ENCODE peak calls at places on chromosomes 6 and 20, in six cellular contexts. F is thoracic aorta, M is substantia nigra, A is right cardiac atrium, X is caudate nucleus, I is lower lobe of right lung. S is an unnamed sample.

GRCh38 chr6:91097316-91097878 is 510.5 kb upstream of the MAP3K7 start:
- DNase-seq in F (no peak), M (no peak), A (no peak), X (peak), I (no peak), S (peak)

GRCh38 chr6:149723771-149724417 is 6.0 kb upstream of the LATS1 start:
- DNase-seq in F (no peak), M (no peak), A (no peak), X (peak), I (no peak), S (no peak)

GRCh38 chr20:9978395-9979004 is 56.3 kb upstream of the ANKEF1 start:
- DNase-seq in F (no peak), M (no peak), A (no peak), X (peak), I (no peak), S (no peak)

GRCh38 chr6:71608646-71609045 is 277.7 kb upstream of the RIMS1 start:
- DNase-seq in F (no peak), M (no peak), A (no peak), X (no peak), I (no peak), S (no peak)

GRCh38 chr6:53795702-53796450 is 1.1 kb downstream of the LRRC1 start:
- DNase-seq in F (no peak), M (no peak), A (peak), X (peak), I (peak), S (peak)

GRCh38 chr6:84953401-84953800 is 189.0 kb upstream of the TBX18 start:
- DNase-seq in F (no peak), M (no peak), A (no peak), X (no peak), I (no peak), S (no peak)

GRCh38 chr6:136989591-136990578 is 54.9 kb downstream of the IL20RA start:
- DNase-seq in F (no peak), M (no peak), A (peak), X (peak), I (no peak), S (no peak)

GRCh38 chr6:90222724-90223198 is 73.9 kb downstream of the BACH2 start:
- DNase-seq in F (no peak), M (no peak), A (no peak), X (no peak), I (no peak), S (no peak)

GRCh38 chr6:16420715-16421461 is 182.5 kb downstream of the GMPR start:
- DNase-seq in F (no peak), M (no peak), A (no peak), X (no peak), I (no peak), S (no peak)

GRCh38 chr6:149508485-149508884 is 23.7 kb upstream of the ZC3H12D start:
- DNase-seq in F (no peak), M (no peak), A (no peak), X (no peak), I (no peak), S (no peak)

GRCh38 chr20:19742974-19743649 is 14.9 kb upstream of the RIN2 start:
- DNase-seq in F (no peak), M (no peak), A (no peak), X (no peak), I (no peak), S (no peak)

GRCh38 chr20:13089950-13090469 is 81.2 kb downstream of the SPTLC3 start:
- DNase-seq in F (no peak), M (no peak), A (no peak), X (no peak), I (no peak), S (no peak)

GRCh38 chr20:41245086-41245707 is 72.3 kb downstream of the ZHX3 start:
- DNase-seq in F (no peak), M (no peak), A (no peak), X (peak), I (no peak), S (peak)

GRCh38 chr6:159969204-159969912 is 476 bp downstream of the IGF2R start:
- DNase-seq in F (no peak), M (no peak), A (peak), X (no peak), I (peak), S (peak)

GRCh38 chr20:1664911-1665310 is 7.3 kb upstream of the SIRPG start:
- DNase-seq in F (no peak), M (no peak), A (no peak), X (no peak), I (no peak), S (no peak)

GRCh38 chr6:26284537-26285142 is 80.4 kb upstream of the BTN3A2 start:
- DNase-seq in F (no peak), M (no peak), A (peak), X (peak), I (peak), S (peak)

GRCh38 chr6:139027620-139028182 is 844 bp upstream of the ABRACL start:
- DNase-seq in F (no peak), M (no peak), A (no peak), X (no peak), I (no peak), S (no peak)

GRCh38 chr6:89828988-89829590 is 591 bp upstream of the CASP8AP2 start:
- DNase-seq in F (no peak), M (no peak), A (no peak), X (no peak), I (no peak), S (no peak)

GRCh38 chr6:56445818-56446217 is 196.9 kb downstream of the DST start:
- DNase-seq in F (no peak), M (no peak), A (no peak), X (no peak), I (no peak), S (no peak)

GRCh38 chr6:76004202-76004601 is 68.3 kb downstream of the IMPG1 start:
- DNase-seq in F (no peak), M (no peak), A (no peak), X (no peak), I (no peak), S (no peak)

GRCh38 chr6:95978230-95978629 is 37.5 kb upstream of the FUT9 start:
- DNase-seq in F (no peak), M (no peak), A (no peak), X (no peak), I (no peak), S (no peak)

GRCh38 chr20:36096404-36096799 is 58.1 kb upstream of the EPB41L1 start:
- DNase-seq in F (no peak), M (no peak), A (no peak), X (no peak), I (no peak), S (no peak)

GRCh38 chr6:65202738-65203137 is 504.3 kb downstream of the EYS start:
- DNase-seq in F (no peak), M (no peak), A (no peak), X (no peak), I (no peak), S (peak)

GRCh38 chr20:53162251-53162835 is 190.2 kb downstream of the TSHZ2 start:
- DNase-seq in F (no peak), M (no peak), A (no peak), X (no peak), I (no peak), S (peak)

GRCh38 chr6:119426619-119427018 is 77.1 kb upstream of the MAN1A1 start:
- DNase-seq in F (no peak), M (no peak), A (no peak), X (no peak), I (no peak), S (no peak)

GRCh38 chr20:19945732-19946670 is 71.2 kb upstream of the NAA20 start:
- DNase-seq in F (no peak), M (no peak), A (peak), X (no peak), I (no peak), S (no peak)

GRCh38 chr6:37860226-37860839 is 40.8 kb downstream of the ZFAND3 start:
- DNase-seq in F (no peak), M (no peak), A (no peak), X (peak), I (no peak), S (no peak)

GRCh38 chr6:23650676-23651075 is 475.3 kb upstream of the NRSN1 start:
- DNase-seq in F (no peak), M (peak), A (no peak), X (peak), I (no peak), S (no peak)

GRCh38 chr6:148251286-148251685 is 91.4 kb upstream of the SASH1 start:
- DNase-seq in F (no peak), M (no peak), A (no peak), X (no peak), I (no peak), S (no peak)

GRCh38 chr6:13486679-13487121 is 700 bp downstream of the GFOD1 start:
- DNase-seq in F (peak), M (no peak), A (peak), X (peak), I (peak), S (peak)

GRCh38 chr6:105401247-105402089 is 1.4 kb downstream of the PREP start:
- DNase-seq in F (no peak), M (no peak), A (no peak), X (no peak), I (no peak), S (no peak)

GRCh38 chr20:50721881-50722281 is 9.5 kb upstream of the PARD6B start:
- DNase-seq in F (peak), M (no peak), A (peak), X (peak), I (no peak), S (no peak)

GRCh38 chr6:154017786-154018185 is 21.3 kb upstream of the OPRM1 start:
- DNase-seq in F (no peak), M (no peak), A (no peak), X (no peak), I (no peak), S (no peak)
- H3K27ac ChIP-seq in F (no peak), M (no peak), A (no peak), X (no peak), I (no peak), S (no peak)

GRCh38 chr20:49592120-49592519 is 24.2 kb upstream of the PTGIS start:
- DNase-seq in F (no peak), M (no peak), A (no peak), X (no peak), I (no peak), S (no peak)

GRCh38 chr20:49590163-49591017 is 22.5 kb upstream of the PTGIS start:
- DNase-seq in F (no peak), M (no peak), A (no peak), X (no peak), I (no peak), S (peak)

GRCh38 chr20:49591217-49591865 is 23.4 kb upstream of the PTGIS start:
- DNase-seq in F (no peak), M (no peak), A (no peak), X (no peak), I (no peak), S (peak)

GRCh38 chr20:49586967-49587587 is 19.1 kb upstream of the PTGIS start:
- DNase-seq in F (no peak), M (no peak), A (no peak), X (no peak), I (no peak), S (peak)

GRCh38 chr20:49589747-49590146 is 21.8 kb upstream of the PTGIS start:
- DNase-seq in F (no peak), M (no peak), A (no peak), X (no peak), I (no peak), S (peak)
- H3K27ac ChIP-seq in F (peak), M (no peak), A (no peak), X (no peak), I (no peak), S (no peak)

GRCh38 chr6:10696655-10697054 is 1.9 kb downstream of the PAK1IP1 start:
- DNase-seq in F (no peak), M (no peak), A (no peak), X (no peak), I (no peak), S (no peak)

GRCh38 chr6:10690651-10691445 is 3.6 kb downstream of the C6orf52 start:
- DNase-seq in F (no peak), M (no peak), A (no peak), X (no peak), I (no peak), S (no peak)

GRCh38 chr6:10692965-10693538 is 1.4 kb downstream of the C6orf52 start:
- DNase-seq in F (no peak), M (no peak), A (no peak), X (no peak), I (no peak), S (no peak)

GRCh38 chr6:10694302-10695085 is at the start of the genes C6orf52 and PAK1IP1:
- DNase-seq in F (peak), M (peak), A (peak), X (peak), I (peak), S (peak)

DNA sequence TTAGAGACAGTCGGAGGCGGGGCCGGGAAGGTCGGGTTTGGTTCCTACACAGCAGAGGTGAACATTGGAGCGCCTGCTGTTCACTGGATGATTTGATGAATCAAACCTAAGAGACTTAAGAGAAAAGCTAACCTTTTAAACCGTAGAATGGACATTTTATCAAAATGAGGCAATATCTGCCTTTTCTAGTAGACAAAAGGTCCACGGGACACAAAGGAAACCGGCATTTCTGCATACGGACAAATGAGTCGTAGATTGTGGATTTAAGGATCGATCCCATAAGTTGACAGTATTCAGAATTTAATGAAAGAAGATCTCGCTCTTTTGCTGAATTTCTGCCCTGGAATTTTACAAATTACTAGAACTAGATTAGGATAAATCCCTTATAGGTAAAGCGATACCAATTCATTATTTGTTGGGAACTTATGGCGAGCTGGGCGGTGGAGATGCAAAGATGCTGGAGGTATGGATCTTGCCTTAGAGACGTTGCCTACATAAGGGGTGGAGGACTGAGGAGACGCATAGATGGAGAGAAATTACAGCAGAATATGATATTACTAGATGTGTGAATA is 400 bp downstream of the PAK1IP1 start:
- DNase-seq in F (no peak), M (no peak), A (no peak), X (no peak), I (no peak), S (no peak)
- H3K27ac ChIP-seq in F (peak), M (peak), A (peak), X (peak), I (peak), S (peak)

GRCh38 chr6:157092736-157093135 is 230.6 kb downstream of the TMEM242 start:
- DNase-seq in F (no peak), M (no peak), A (no peak), X (no peak), I (no peak), S (no peak)
- H3K27ac ChIP-seq in F (no peak), M (no peak), A (no peak), X (no peak), I (no peak), S (no peak)

S was measured in kidney.